ENCODE peak calls at places on chromosomes 5 and 9, in six cellular contexts. Z is PC-3, X is GM23338, K is left lung, J is IMR-90, F is sigmoid colon. A is an unnamed sample. For H3K4me1, the result is how much of the 10 kb centered on the place peaks cover.

GRCh38 chr9:28234899-28235277 is 661.6 kb upstream of the C9orf72 start:
- DNase-seq in Z (peak), X (no peak), K (no peak), J (peak), F (no peak), A (no peak)

GRCh38 chr9:122468735-122469134 is 9.0 kb downstream of the OR1J1 start:
- DNase-seq in Z (no peak), X (no peak), K (no peak), J (peak), F (no peak), A (no peak)

GRCh38 chr5:163894645-163895044 is 389.2 kb downstream of the MAT2B start:
- DNase-seq in Z (peak), X (no peak), K (no peak), J (peak), F (no peak), A (no peak)

GRCh38 chr5:31232273-31232888 is 38.9 kb downstream of the CDH6 start:
- DNase-seq in Z (peak), X (peak), K (no peak), J (peak), F (no peak), A (no peak)

GRCh38 chr9:92774274-92774673 is 9.6 kb upstream of the BICD2 start:
- DNase-seq in Z (peak), X (no peak), K (no peak), J (peak), F (no peak), A (no peak)

GRCh38 chr9:133875131-133875530 is 117.0 kb downstream of the VAV2 start:
- DNase-seq in Z (no peak), X (no peak), K (no peak), J (no peak), F (no peak), A (no peak)

GRCh38 chr9:80797841-80798688 is 891.3 kb downstream of the TLE1 start:
- DNase-seq in Z (no peak), X (no peak), K (no peak), J (peak), F (peak), A (no peak)

GRCh38 chr5:103458497-103459040 is 104.0 kb downstream of the NUDT12 start:
- DNase-seq in Z (no peak), X (no peak), K (no peak), J (no peak), F (no peak), A (no peak)

GRCh38 chr9:94654165-94654894 is 15.0 kb upstream of the FBP1 start:
- DNase-seq in Z (no peak), X (no peak), K (no peak), J (peak), F (peak), A (no peak)

GRCh38 chr9:92151691-92152393 is 36.6 kb upstream of the SPTLC1 start:
- DNase-seq in Z (peak), X (no peak), K (no peak), J (peak), F (peak), A (no peak)

GRCh38 chr5:62001640-62002039 is 304.4 kb upstream of the KIF2A start:
- DNase-seq in Z (peak), X (no peak), K (no peak), J (no peak), F (no peak), A (no peak)

GRCh38 chr9:37910271-37910670 is 6.3 kb upstream of the SLC25A51 start:
- DNase-seq in Z (no peak), X (no peak), K (no peak), J (no peak), F (peak), A (no peak)

GRCh38 chr5:113329981-113330380 is 104.8 kb downstream of the TSSK1B start:
- DNase-seq in Z (no peak), X (no peak), K (no peak), J (no peak), F (no peak), A (no peak)

GRCh38 chr5:113321266-113321665 is 113.5 kb downstream of the TSSK1B start:
- DNase-seq in Z (no peak), X (peak), K (no peak), J (no peak), F (no peak), A (no peak)

GRCh38 chr5:113319256-113320053 is 115.3 kb downstream of the TSSK1B start:
- DNase-seq in Z (no peak), X (no peak), K (no peak), J (no peak), F (no peak), A (no peak)

GRCh38 chr5:113320160-113320816 is 114.5 kb downstream of the TSSK1B start:
- DNase-seq in Z (no peak), X (no peak), K (no peak), J (no peak), F (no peak), A (no peak)

GRCh38 chr5:113325054-113325453 is 109.7 kb downstream of the TSSK1B start:
- DNase-seq in Z (no peak), X (no peak), K (no peak), J (peak), F (no peak), A (no peak)
- H3K4me1 ChIP-seq in Z (under half), X (under half), K (under half), J (under half), F (under half), A (under half)

GRCh38 chr9:131505012-131505411 is 2.3 kb downstream of the POMT1 start:
- DNase-seq in Z (no peak), X (no peak), K (no peak), J (no peak), F (no peak), A (no peak)

GRCh38 chr9:131502781-131503625 is at the start of gene POMT1:
- DNase-seq in Z (peak), X (peak), K (peak), J (peak), F (peak), A (peak)

GRCh38 chr9:131500939-131501541 is 1.7 kb upstream of the POMT1 start:
- DNase-seq in Z (peak), X (no peak), K (no peak), J (peak), F (no peak), A (no peak)

GRCh38 chr9:131500377-131500776 is 2.3 kb upstream of the POMT1 start:
- DNase-seq in Z (no peak), X (no peak), K (no peak), J (no peak), F (no peak), A (no peak)

DNA sequence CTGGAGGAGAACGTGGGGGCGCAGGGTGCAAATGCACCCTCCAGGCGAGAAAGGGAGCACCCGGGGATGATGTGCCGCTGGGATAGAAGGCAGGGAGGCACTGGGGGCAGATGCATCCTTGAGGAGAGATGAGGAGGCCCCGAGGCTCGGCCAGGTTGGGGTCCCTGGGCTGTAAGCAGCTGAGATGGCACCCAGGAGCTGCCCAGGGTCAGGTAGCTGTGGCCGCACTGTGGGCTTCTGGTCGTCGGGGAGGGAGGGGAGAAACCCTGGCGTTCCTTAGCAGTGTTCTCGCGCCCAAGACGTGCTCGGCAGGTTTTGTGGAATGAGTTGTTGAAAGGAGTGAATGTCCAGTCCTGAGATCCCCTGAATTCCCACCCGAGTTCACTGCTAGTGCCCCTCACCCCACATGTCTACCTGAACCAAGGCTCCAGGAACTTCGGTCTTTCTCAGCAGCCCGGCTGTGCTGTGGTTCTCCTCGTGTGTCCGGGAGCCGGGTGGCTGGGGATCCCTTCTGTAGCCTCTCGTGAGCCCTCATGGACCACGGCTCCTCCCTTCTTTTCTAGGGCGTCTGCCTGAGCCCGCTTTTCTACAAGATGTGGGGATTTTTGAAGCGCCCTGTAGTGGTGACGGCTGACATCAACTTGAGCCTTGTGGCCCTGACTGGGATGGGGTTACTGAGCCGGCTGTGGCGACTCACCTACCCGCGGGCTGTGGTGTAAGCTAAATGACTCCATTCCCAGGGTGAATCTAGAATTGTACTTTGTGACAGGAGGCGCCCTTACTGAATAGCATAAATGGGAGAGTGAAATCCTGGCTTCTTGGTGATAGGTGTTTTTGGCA is 1.1 kb downstream of the POMT1 start:
- DNase-seq in Z (peak), X (peak), K (no peak), J (peak), F (no peak), A (no peak)
- TF ChIP-seq CTCF in Z (peak), X (peak), K (no peak), J (no peak), F (no peak), A (no peak)

DNA sequence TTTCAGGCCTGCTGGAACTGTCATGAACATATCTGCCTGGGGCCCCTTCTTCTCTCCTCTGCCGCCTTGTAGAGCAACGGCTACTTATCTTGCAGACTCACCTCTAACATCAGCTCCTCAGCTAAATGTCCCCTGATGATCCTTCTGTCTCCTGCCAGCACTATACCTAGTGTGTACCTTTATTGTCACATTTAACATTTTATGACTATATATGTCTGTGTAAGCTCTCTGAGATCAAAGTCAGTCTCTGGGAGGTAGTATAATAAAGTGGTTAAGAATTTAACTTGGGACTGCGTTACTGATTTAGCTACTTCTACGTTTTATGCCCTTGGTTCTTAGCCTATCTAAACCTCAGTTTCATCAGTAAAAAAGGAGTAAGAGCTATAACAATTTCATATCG is 2.2 kb downstream of the TMED7 start:
- DNase-seq in Z (no peak), X (no peak), K (no peak), J (no peak), F (no peak), A (no peak)
- H3K4me3 ChIP-seq in Z (peak), X (no peak), K (peak), J (peak), F (peak), A (peak)

DNA sequence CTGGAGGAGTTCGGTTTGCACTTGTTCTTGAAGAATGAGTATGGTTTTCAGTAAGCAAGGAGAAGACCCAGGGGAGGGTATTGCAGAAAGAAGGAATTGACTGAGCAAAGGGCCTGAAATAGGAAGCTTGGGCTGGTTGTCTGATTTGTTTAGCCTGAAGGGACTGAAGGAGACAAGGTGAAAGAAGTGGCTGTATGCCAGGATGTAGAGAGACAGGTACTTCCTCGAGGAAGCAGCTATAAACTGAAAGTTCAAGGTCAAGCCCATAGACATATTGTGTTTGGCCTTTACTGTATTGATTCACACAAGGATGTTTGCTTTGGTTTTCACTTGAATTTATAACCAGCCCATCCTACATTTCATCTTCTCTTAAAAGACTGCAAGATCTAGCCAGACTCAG is 183.1 kb downstream of the PALM2AKAP2 start:
- DNase-seq in Z (peak), X (no peak), K (no peak), J (no peak), F (no peak), A (no peak)
- H3K4me1 ChIP-seq in Z (under half), X (under half), K (under half), J (under half), F (under half), A (under half)

GRCh38 chr9:69877852-69878507 is 57.4 kb downstream of the CFAP95 start:
- DNase-seq in Z (peak), X (peak), K (no peak), J (peak), F (no peak), A (no peak)
- TF ChIP-seq CTCF in Z (peak), X (peak), K (no peak), J (peak), F (peak), A (peak)

DNA sequence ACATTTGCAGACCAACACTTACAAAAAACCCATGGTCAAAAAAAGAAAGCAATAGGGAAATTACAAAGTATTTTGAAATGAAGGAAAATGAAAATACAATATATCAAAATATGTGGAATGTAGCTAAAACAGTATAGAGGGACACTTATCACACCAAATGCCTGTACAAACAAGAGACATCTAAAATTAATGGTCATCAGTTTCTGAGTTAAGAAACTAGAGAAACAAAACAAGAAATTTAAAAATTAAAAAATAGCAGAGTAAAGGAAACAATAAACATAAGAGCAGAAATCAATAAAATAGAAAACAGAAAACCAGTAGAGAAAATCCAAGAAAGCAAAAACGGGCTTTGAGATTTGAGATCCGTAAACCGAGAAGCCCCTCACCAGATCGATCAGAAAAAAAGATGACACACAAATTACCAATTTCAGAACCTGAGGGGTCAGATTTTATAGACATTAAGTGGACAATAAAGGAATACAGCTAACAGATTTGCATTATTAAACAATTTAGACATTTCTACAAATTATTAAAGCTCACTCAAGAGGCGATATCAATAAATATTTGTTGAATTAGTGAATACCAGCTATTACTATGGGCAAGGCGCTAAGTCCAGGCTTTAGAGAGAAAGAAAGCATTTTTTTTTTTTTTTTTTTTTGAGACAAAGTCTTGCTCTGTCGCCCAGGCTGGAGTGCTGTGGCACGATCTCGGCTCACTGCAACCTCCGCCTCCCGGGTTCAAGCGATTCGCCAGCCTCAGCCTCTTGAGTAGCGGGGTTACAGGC is 1.0 kb upstream of the TENT2 start:
- DNase-seq in Z (no peak), X (peak), K (no peak), J (no peak), F (no peak), A (no peak)
- H3K4me3 ChIP-seq in Z (no peak), X (peak), K (peak), J (peak), F (peak), A (peak)

GRCh38 chr5:124021066-124021641 is 509.2 kb downstream of the CSNK1G3 start:
- DNase-seq in Z (peak), X (peak), K (no peak), J (no peak), F (no peak), A (no peak)

GRCh38 chr5:124025306-124025705 is 513.3 kb downstream of the CSNK1G3 start:
- DNase-seq in Z (no peak), X (peak), K (no peak), J (no peak), F (no peak), A (no peak)

GRCh38 chr5:124027441-124027840 is 515.5 kb downstream of the CSNK1G3 start:
- DNase-seq in Z (no peak), X (no peak), K (no peak), J (no peak), F (no peak), A (no peak)

DNA sequence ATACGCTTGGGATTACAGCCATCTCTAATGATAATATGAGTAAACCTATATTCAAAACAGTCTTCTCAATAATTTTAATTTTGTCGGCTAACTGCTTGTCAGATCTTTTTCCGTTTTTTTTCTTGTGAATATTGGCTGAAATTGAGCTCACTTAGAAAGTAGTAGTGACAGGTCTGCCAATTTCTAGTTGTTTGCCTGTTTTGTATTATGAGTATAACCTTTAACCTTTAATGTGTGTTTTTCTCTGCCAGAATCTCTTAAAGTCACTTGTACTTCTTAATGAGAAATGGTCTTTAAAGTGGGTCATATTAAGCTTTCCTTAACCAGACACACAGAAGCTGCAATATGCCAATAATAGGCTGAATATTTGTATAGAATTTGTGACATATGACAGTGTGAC is 511.0 kb downstream of the CSNK1G3 start:
- DNase-seq in Z (no peak), X (no peak), K (no peak), J (no peak), F (no peak), A (no peak)
- H3K4me1 ChIP-seq in Z (under half), X (under half), K (under half), J (under half), F (under half), A (under half)

GRCh38 chr5:72525816-72526215 is 18.6 kb upstream of the ZNF366 start:
- DNase-seq in Z (peak), X (no peak), K (no peak), J (peak), F (no peak), A (no peak)

GRCh38 chr5:72522607-72523006 is 15.4 kb upstream of the ZNF366 start:
- DNase-seq in Z (no peak), X (no peak), K (no peak), J (no peak), F (no peak), A (no peak)

GRCh38 chr5:72519191-72519590 is 12.0 kb upstream of the ZNF366 start:
- DNase-seq in Z (no peak), X (no peak), K (no peak), J (no peak), F (no peak), A (no peak)

GRCh38 chr5:72529383-72529782 is 22.2 kb upstream of the ZNF366 start:
- DNase-seq in Z (no peak), X (peak), K (no peak), J (no peak), F (no peak), A (no peak)

DNA sequence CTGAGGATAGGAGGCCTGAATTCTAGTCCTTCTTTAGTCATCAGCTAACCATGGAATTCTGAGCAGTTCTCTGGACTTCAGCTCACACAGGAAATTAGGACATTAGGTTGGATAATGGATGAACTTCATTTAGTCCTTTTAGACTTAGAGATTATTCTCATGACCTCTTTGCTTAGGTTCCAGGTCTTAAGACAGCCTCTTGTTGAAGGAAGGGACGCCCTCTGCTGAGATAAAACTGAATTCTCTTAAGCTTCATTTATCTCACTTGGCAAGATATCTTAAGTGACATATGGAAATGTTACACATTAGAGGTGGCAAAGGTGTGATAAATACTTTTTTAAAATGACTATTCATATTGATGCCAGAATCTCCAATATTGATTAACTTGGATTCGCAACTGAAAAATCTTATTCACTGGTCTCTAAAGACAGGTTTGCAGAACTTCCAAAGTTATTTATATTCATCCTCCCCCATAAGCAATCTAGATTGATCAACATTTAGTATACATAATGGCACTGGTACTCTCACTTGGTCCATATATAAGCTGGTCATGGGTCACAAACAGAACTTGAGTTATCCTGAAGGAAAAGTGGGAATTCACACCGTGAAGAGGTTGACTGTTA is 16.9 kb upstream of the ZNF366 start:
- DNase-seq in Z (peak), X (peak), K (no peak), J (peak), F (no peak), A (no peak)
- TF ChIP-seq CTCF in Z (peak), X (peak), K (peak), J (peak), F (peak), A (no peak)

DNA sequence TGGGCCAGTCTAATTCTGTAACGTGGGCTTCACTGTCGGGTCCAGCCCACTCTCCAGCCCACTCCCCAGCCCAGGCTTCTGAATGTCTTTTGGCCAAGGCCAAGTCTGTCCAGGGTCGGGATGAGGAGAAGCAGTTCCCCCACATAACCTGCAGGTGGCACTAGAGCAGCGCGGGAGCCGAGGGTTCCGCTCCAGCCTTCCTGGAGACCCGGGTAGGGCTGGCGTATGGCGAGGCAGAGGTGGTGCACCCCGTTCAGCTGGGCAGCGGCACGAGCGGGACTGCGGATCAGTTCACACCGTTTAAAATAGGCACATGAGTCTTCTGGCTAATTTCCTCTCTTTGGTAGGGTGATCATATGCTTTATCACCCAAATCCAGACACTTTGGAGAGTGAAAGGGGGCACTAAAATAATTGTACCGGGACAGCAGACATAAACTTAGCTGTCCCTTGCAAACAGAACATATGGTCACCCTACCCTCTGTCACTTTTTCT is 185.9 kb downstream of the MSX2 start:
- DNase-seq in Z (peak), X (peak), K (peak), J (peak), F (peak), A (no peak)
- H3K4me3 ChIP-seq in Z (no peak), X (no peak), K (no peak), J (no peak), F (no peak), A (no peak)

A was measured in esophagus squamous epithelium.